ENCODE peak calls at places on chromosome 22, in four cellular contexts. F, K, G and Q are unnamed samples.

GRCh38 chr22:19106886-19107729 is 15.1 kb downstream of the DGCR2 start:
- DNase-seq in K (no peak), F (no peak), G (no peak), Q (no peak)

GRCh38 chr22:19143967-19144400 is 467 bp downstream of the ESS2 start:
- DNase-seq in G (no peak), K (peak), F (no peak), Q (no peak)

GRCh38 chr22:47411006-47411405 is 648.6 kb downstream of the TBC1D22A start:
- DNase-seq in F (no peak), K (no peak), G (no peak), Q (no peak)

GRCh38 chr22:23289851-23290724 is 109.8 kb downstream of the BCR start:
- DNase-seq in G (peak), K (peak), F (no peak), Q (peak)

GRCh38 chr22:29715240-29715639 is 4.6 kb upstream of the CABP7 start:
- DNase-seq in F (no peak), K (no peak), G (no peak), Q (no peak)

GRCh38 chr22:49497266-49497665 is 330.4 kb downstream of the BRD1 start:
- DNase-seq in G (peak), F (no peak), K (no peak), Q (no peak)

GRCh38 chr22:47202819-47203553 is 440.5 kb downstream of the TBC1D22A start:
- DNase-seq in G (no peak), F (no peak), K (no peak), Q (no peak)

GRCh38 chr22:25942989-25943411 is 201.0 kb downstream of the MYO18B start:
- DNase-seq in F (no peak), K (no peak), G (no peak), Q (no peak)

GRCh38 chr22:30115705-30116104 is 35.4 kb downstream of the HORMAD2 start:
- DNase-seq in G (no peak), K (no peak), F (no peak), Q (no peak)

GRCh38 chr22:25540128-25540790 is 24.2 kb upstream of the GRK3 start:
- DNase-seq in F (no peak), K (no peak), G (no peak), Q (no peak)

GRCh38 chr22:20881231-20881630 is 22.4 kb downstream of the SNAP29 start:
- DNase-seq in K (peak), F (no peak), G (no peak), Q (no peak)

GRCh38 chr22:19942071-19942885 is 660 bp upstream of the TXNRD2 start:
- DNase-seq in K (peak), F (no peak), G (no peak), Q (peak)

GRCh38 chr22:22591348-22592299 is 32.6 kb upstream of the PRAME start:
- DNase-seq in G (no peak), K (peak), F (no peak), Q (no peak)

GRCh38 chr22:36564422-36565151 is 35.6 kb upstream of the EIF3D start:
- DNase-seq in K (no peak), F (no peak), G (no peak), Q (no peak)

GRCh38 chr22:36386351-36386899 is 1.3 kb downstream of the MYH9 start:
- DNase-seq in K (no peak), G (no peak), F (peak), Q (no peak)

GRCh38 chr22:21646608-21647590 is 4.8 kb downstream of the SDF2L1 start:
- DNase-seq in K (peak), G (peak), F (peak), Q (peak)

GRCh38 chr22:36546932-36547331 is 18.0 kb upstream of the EIF3D start:
- DNase-seq in G (peak), F (no peak), K (no peak), Q (no peak)

GRCh38 chr22:39805117-39805516 is 88.4 kb downstream of the ENTHD1 start:
- DNase-seq in G (no peak), F (no peak), K (no peak), Q (no peak)

GRCh38 chr22:49959782-49960158 is 802 bp upstream of the PIM3 start:
- DNase-seq in G (peak), K (no peak), F (no peak), Q (no peak)

GRCh38 chr22:28297504-28297903 is 378.4 kb upstream of the PITPNB start:
- DNase-seq in K (no peak), G (no peak), F (no peak), Q (no peak)

GRCh38 chr22:39543095-39543494 is 10.5 kb upstream of the RPS19BP1 start:
- DNase-seq in F (no peak), K (peak), G (no peak), Q (peak)

GRCh38 chr22:23826510-23827350 is 12.1 kb downstream of the DERL3 start:
- DNase-seq in G (no peak), F (no peak), K (no peak), Q (no peak)

GRCh38 chr22:31343235-31344191 is 2.6 kb downstream of the PATZ1 start:
- DNase-seq in G (no peak), K (peak), F (no peak), Q (no peak)

GRCh38 chr22:27075028-27075678 is 417.8 kb downstream of the MIAT start:
- DNase-seq in G (no peak), F (no peak), K (no peak), Q (no peak)

GRCh38 chr22:36733271-36733670 is 29.7 kb upstream of the CACNG2 start:
- DNase-seq in F (no peak), G (no peak), K (no peak), Q (no peak)

GRCh38 chr22:17964647-17965046 is 59.7 kb downstream of the MICAL3 start:
- DNase-seq in G (no peak), K (no peak), F (peak), Q (no peak)

GRCh38 chr22:49216579-49216978 is 611.1 kb downstream of the BRD1 start:
- DNase-seq in F (no peak), K (no peak), G (no peak), Q (no peak)

GRCh38 chr22:50115693-50116092 is 25.9 kb downstream of the MOV10L1 start:
- DNase-seq in G (peak), F (no peak), K (no peak), Q (no peak)

GRCh38 chr22:17167486-17167885 is 8.4 kb upstream of the HDHD5 start:
- DNase-seq in F (no peak), K (no peak), G (no peak), Q (no peak)

GRCh38 chr22:25478111-25478510 is 86.4 kb upstream of the GRK3 start:
- DNase-seq in F (no peak), K (no peak), G (no peak), Q (no peak)

DNA sequence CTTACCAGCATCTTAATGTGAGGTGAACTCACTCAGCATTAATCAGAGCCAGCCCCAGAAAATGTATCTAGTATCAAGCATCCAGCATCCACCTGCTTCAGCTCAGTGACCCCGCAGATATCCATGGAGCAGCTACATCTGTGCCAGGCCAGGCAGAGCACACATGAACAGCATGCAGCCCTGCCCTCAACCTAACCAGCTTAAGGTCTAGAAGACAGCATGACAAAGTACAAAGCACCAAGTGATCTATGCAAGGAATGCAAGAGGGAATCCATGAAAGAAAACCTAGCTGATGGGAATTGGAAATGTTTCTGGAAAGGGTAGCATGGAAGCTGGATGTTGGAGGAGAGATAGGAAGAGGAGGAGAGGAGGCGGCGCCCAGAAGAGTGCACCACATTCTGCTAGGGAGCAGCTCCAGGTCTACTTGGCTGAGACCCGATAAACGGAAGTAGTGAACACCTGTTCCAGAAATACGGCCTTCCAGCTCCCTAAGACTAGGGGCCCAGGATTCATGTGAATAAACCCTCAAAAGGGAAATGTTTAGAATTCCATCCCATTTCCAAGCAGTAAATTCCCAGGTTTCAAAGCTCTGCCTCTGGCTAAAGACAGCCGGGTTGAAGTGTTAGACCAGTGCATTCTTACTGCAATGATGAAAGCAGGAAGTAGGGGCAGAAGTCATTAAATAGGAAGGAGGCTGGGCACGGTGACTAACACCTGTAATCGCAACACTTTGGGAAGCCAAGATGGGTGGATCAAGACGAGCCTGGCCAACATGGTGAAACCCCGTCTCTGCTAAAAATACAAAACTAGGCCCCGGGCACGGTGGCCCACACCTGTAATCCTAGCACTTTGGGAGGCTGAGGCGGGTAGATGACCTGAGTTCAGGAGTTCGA is 23.5 kb upstream of the L3MBTL2 start:
- DNase-seq in F (no peak), K (no peak), G (no peak), Q (no peak)
- TF ChIP-seq FOXM1 in F (no peak), K (no peak), G (no peak), Q (no peak)

GRCh38 chr22:46149493-46149997 is 781 bp upstream of the PPARA start:
- DNase-seq in G (no peak), K (no peak), F (no peak), Q (no peak)
- TF ChIP-seq BHLHE40 in G (no peak), K (no peak), F (no peak), Q (no peak)

DNA sequence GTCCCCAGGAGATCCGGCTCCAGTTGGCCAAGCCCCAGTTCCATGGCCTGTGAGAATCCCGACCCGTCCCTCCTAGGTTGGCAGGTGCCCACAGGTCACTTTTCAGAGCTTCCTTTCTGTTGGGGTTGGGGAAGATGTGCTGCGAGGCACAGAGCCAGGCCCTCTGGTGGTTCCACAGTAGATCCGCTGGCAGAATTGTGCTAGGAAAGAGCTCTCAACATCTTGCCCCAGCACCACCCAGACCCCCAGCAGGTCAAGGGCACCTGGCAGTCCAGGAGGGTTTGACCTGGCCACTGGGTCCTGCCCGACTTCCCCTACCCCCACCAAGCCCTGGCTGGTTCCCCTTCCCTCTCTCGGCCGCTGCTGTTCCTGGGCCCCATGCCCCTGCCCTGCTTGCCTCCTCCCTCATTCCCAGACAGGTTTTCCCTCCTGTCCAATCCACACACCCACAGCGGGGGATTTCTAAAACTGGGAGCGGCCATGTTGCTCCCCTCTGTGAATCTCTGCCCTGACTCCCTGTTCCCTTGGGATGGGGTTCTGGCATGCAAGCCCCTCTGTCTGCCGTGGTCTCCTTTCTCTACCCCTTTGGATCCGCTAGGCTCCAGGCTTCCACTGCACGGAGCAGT is 26.2 kb upstream of the GCAT start:
- DNase-seq in G (peak), K (no peak), F (no peak), Q (peak)
- TF ChIP-seq SP1 in G (no peak), K (no peak), F (no peak), Q (no peak)

DNA sequence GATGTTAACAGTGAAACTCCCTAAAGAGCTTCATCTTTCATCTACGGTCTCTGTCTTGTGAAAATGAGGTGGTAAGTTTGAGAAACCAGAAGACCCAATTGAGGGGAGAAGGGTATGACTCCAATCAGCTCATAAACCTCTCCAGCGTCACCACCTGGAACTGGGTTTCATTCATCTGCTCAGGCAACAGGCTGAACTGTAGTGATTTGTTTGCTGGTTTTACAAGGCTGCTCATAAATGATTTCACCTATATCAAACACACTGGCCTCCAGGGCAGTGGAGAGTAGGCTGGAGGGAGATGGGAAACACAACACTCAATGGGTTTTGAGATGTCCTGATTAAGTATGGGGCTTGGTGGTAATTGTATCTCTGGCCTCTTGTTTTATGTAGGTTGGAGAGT is 79.0 kb downstream of the EFCAB6 start:
- DNase-seq in K (no peak), F (no peak), G (no peak), Q (no peak)
- TF ChIP-seq FOXM1 in K (no peak), F (no peak), G (no peak), Q (no peak)